ENCODE peak calls at places on chromosomes 4 and X, in four cellular contexts. One of them, this sample, is unnamed. For H3K4me1, the result is how much of the 10 kb centered on the place peaks cover.

GRCh38 chr4:6461301-6462165 is 10.9 kb downstream of the PPP2R2C start:
- DNase-seq in upper lobe of right lung: peak
- DNase-seq in pancreas: no peak
- DNase-seq in mammary epithelial cell: no peak
- DNase-seq in this sample: no peak

GRCh38 chr4:87239821-87240220 is 19.4 kb upstream of the KLHL8 start:
- DNase-seq in upper lobe of right lung: no peak
- DNase-seq in pancreas: no peak
- DNase-seq in mammary epithelial cell: no peak
- DNase-seq in this sample: no peak

GRCh38 chr4:109432203-109432602 is 1.4 kb upstream of the SEC24B start:
- DNase-seq in upper lobe of right lung: no peak
- DNase-seq in pancreas: no peak
- DNase-seq in mammary epithelial cell: no peak
- DNase-seq in this sample: no peak

GRCh38 chr4:137664055-137664405 is 131.7 kb upstream of the PCDH18 start:
- DNase-seq in upper lobe of right lung: no peak
- DNase-seq in pancreas: no peak
- DNase-seq in mammary epithelial cell: no peak
- DNase-seq in this sample: no peak

GRCh38 chr4:183959349-183959748 is 54.2 kb downstream of the STOX2 start:
- DNase-seq in upper lobe of right lung: no peak
- DNase-seq in pancreas: no peak
- DNase-seq in mammary epithelial cell: no peak
- DNase-seq in this sample: no peak

GRCh38 chr4:16788893-16789292 is 109.6 kb downstream of the LDB2 start:
- DNase-seq in upper lobe of right lung: no peak
- DNase-seq in pancreas: no peak
- DNase-seq in mammary epithelial cell: no peak
- DNase-seq in this sample: no peak

GRCh38 chr4:41432889-41433288 is 105.1 kb upstream of the LIMCH1 start:
- DNase-seq in upper lobe of right lung: no peak
- DNase-seq in pancreas: no peak
- DNase-seq in mammary epithelial cell: peak
- DNase-seq in this sample: peak

GRCh38 chrX:109920325-109920724 is 82.6 kb upstream of the TMEM164 start:
- DNase-seq in upper lobe of right lung: no peak
- DNase-seq in pancreas: no peak
- DNase-seq in mammary epithelial cell: no peak
- DNase-seq in this sample: no peak

GRCh38 chrX:72069380-72070160 is 62.1 kb downstream of the RTL5 start:
- DNase-seq in upper lobe of right lung: no peak
- DNase-seq in pancreas: no peak
- DNase-seq in mammary epithelial cell: no peak
- DNase-seq in this sample: no peak

GRCh38 chrX:15761564-15762191 is 23.6 kb downstream of the CA5B start:
- DNase-seq in upper lobe of right lung: no peak
- DNase-seq in pancreas: no peak
- DNase-seq in mammary epithelial cell: no peak
- DNase-seq in this sample: peak

GRCh38 chr4:898869-899555 is 33.1 kb downstream of the GAK start:
- DNase-seq in upper lobe of right lung: no peak
- DNase-seq in pancreas: no peak
- DNase-seq in mammary epithelial cell: no peak
- DNase-seq in this sample: no peak

GRCh38 chr4:137819964-137820383 is 287.7 kb upstream of the PCDH18 start:
- DNase-seq in upper lobe of right lung: no peak
- DNase-seq in pancreas: peak
- DNase-seq in mammary epithelial cell: peak
- DNase-seq in this sample: peak

GRCh38 chrX:41338422-41338821 is 4.5 kb downstream of the DDX3X start:
- DNase-seq in upper lobe of right lung: no peak
- DNase-seq in pancreas: no peak
- DNase-seq in mammary epithelial cell: no peak
- DNase-seq in this sample: no peak

GRCh38 chrX:4243759-4244158 is 530.3 kb upstream of the PRKX start:
- DNase-seq in upper lobe of right lung: no peak
- DNase-seq in pancreas: no peak
- DNase-seq in mammary epithelial cell: no peak
- DNase-seq in this sample: no peak

GRCh38 chrX:72262077-72262476 is 15.0 kb downstream of the RPS4X start:
- DNase-seq in upper lobe of right lung: no peak
- DNase-seq in pancreas: no peak
- DNase-seq in mammary epithelial cell: no peak
- DNase-seq in this sample: no peak

GRCh38 chrX:3320471-3321046 is 25.9 kb downstream of the MXRA5 start:
- DNase-seq in upper lobe of right lung: no peak
- DNase-seq in pancreas: no peak
- DNase-seq in mammary epithelial cell: no peak
- DNase-seq in this sample: no peak

GRCh38 chr4:184807797-184808718 is 17.7 kb downstream of the ACSL1 start:
- DNase-seq in upper lobe of right lung: no peak
- DNase-seq in pancreas: no peak
- DNase-seq in mammary epithelial cell: peak
- DNase-seq in this sample: no peak

GRCh38 chrX:9340619-9341304 is 124.1 kb upstream of the TBL1X start:
- DNase-seq in upper lobe of right lung: no peak
- DNase-seq in pancreas: no peak
- DNase-seq in mammary epithelial cell: no peak
- DNase-seq in this sample: no peak

GRCh38 chr4:35710343-35710742 is 534.0 kb downstream of the ARAP2 start:
- DNase-seq in upper lobe of right lung: no peak
- DNase-seq in pancreas: no peak
- DNase-seq in mammary epithelial cell: no peak
- DNase-seq in this sample: no peak

GRCh38 chr4:153649572-153649991 is 34.5 kb upstream of the TLR2 start:
- DNase-seq in upper lobe of right lung: no peak
- DNase-seq in pancreas: no peak
- DNase-seq in mammary epithelial cell: peak
- DNase-seq in this sample: peak

GRCh38 chr4:3721627-3722026 is 44.6 kb upstream of the ADRA2C start:
- DNase-seq in upper lobe of right lung: no peak
- DNase-seq in pancreas: no peak
- DNase-seq in mammary epithelial cell: no peak
- DNase-seq in this sample: no peak

GRCh38 chrX:94361241-94361640 is 687.2 kb downstream of the FAM133A start:
- DNase-seq in upper lobe of right lung: no peak
- DNase-seq in pancreas: no peak
- DNase-seq in mammary epithelial cell: peak
- DNase-seq in this sample: no peak

GRCh38 chr4:66694716-66695115 is 850.6 kb downstream of the CENPC start:
- DNase-seq in upper lobe of right lung: no peak
- DNase-seq in pancreas: peak
- DNase-seq in mammary epithelial cell: no peak
- DNase-seq in this sample: no peak

GRCh38 chr4:125891597-125892258 is 577.0 kb downstream of the FAT4 start:
- DNase-seq in upper lobe of right lung: no peak
- DNase-seq in pancreas: no peak
- DNase-seq in mammary epithelial cell: no peak
- DNase-seq in this sample: peak

GRCh38 chrX:118519411-118520205 is 24.0 kb downstream of the DOCK11 start:
- DNase-seq in upper lobe of right lung: no peak
- DNase-seq in pancreas: no peak
- DNase-seq in mammary epithelial cell: peak
- DNase-seq in this sample: no peak

GRCh38 chr4:21991050-21991449 is 42.5 kb upstream of the KCNIP4 start:
- DNase-seq in upper lobe of right lung: no peak
- DNase-seq in pancreas: no peak
- DNase-seq in mammary epithelial cell: no peak
- DNase-seq in this sample: no peak

GRCh38 chr4:90745176-90745575 is 618.0 kb downstream of the CCSER1 start:
- DNase-seq in upper lobe of right lung: no peak
- DNase-seq in pancreas: no peak
- DNase-seq in mammary epithelial cell: peak
- DNase-seq in this sample: peak

GRCh38 chr4:146029147-146029546 is 90.5 kb upstream of the ZNF827 start:
- DNase-seq in upper lobe of right lung: no peak
- DNase-seq in pancreas: no peak
- DNase-seq in mammary epithelial cell: peak
- DNase-seq in this sample: no peak

GRCh38 chrX:1419545-1420355 is 27.8 kb upstream of the SLC25A6 start:
- DNase-seq in upper lobe of right lung: no peak
- DNase-seq in pancreas: no peak
- DNase-seq in mammary epithelial cell: no peak
- DNase-seq in this sample: no peak

GRCh38 chr4:123892368-123892961 is 495.9 kb downstream of the SPRY1 start:
- DNase-seq in upper lobe of right lung: no peak
- DNase-seq in pancreas: no peak
- DNase-seq in mammary epithelial cell: no peak
- DNase-seq in this sample: no peak

GRCh38 chrX:46758163-46758955 is 559 bp downstream of the SLC9A7 start:
- DNase-seq in upper lobe of right lung: peak
- DNase-seq in pancreas: peak
- DNase-seq in mammary epithelial cell: peak
- DNase-seq in this sample: no peak

GRCh38 chr4:147044241-147044640 is 98.6 kb upstream of the TTC29 start:
- DNase-seq in upper lobe of right lung: no peak
- DNase-seq in pancreas: no peak
- DNase-seq in mammary epithelial cell: no peak
- DNase-seq in this sample: no peak

GRCh38 chrX:41085105-41085882 is at the start of gene USP9X:
- DNase-seq in upper lobe of right lung: peak
- DNase-seq in pancreas: peak
- DNase-seq in mammary epithelial cell: peak
- DNase-seq in this sample: peak

GRCh38 chr4:7873881-7874280 is 65.8 kb downstream of the AFAP1 start:
- DNase-seq in upper lobe of right lung: no peak
- DNase-seq in pancreas: no peak
- DNase-seq in mammary epithelial cell: no peak
- DNase-seq in this sample: no peak

GRCh38 chr4:120682981-120683380 is 239.5 kb downstream of the PRDM5 start:
- DNase-seq in upper lobe of right lung: no peak
- DNase-seq in pancreas: no peak
- DNase-seq in mammary epithelial cell: no peak
- DNase-seq in this sample: no peak

GRCh38 chrX:4638036-4638435 is 924.6 kb upstream of the PRKX start:
- DNase-seq in upper lobe of right lung: no peak
- DNase-seq in pancreas: no peak
- DNase-seq in mammary epithelial cell: no peak
- DNase-seq in this sample: no peak

GRCh38 chr4:168499241-168499640 is 2.4 kb downstream of the PALLD start:
- DNase-seq in upper lobe of right lung: no peak
- DNase-seq in pancreas: no peak
- DNase-seq in mammary epithelial cell: no peak
- DNase-seq in this sample: no peak

GRCh38 chr4:21413807-21414370 is 534.7 kb downstream of the KCNIP4 start:
- DNase-seq in upper lobe of right lung: no peak
- DNase-seq in pancreas: no peak
- DNase-seq in mammary epithelial cell: no peak
- DNase-seq in this sample: no peak

GRCh38 chr4:13368262-13368661 is 115.9 kb downstream of the RAB28 start:
- DNase-seq in upper lobe of right lung: no peak
- DNase-seq in pancreas: no peak
- DNase-seq in mammary epithelial cell: no peak
- DNase-seq in this sample: no peak

DNA sequence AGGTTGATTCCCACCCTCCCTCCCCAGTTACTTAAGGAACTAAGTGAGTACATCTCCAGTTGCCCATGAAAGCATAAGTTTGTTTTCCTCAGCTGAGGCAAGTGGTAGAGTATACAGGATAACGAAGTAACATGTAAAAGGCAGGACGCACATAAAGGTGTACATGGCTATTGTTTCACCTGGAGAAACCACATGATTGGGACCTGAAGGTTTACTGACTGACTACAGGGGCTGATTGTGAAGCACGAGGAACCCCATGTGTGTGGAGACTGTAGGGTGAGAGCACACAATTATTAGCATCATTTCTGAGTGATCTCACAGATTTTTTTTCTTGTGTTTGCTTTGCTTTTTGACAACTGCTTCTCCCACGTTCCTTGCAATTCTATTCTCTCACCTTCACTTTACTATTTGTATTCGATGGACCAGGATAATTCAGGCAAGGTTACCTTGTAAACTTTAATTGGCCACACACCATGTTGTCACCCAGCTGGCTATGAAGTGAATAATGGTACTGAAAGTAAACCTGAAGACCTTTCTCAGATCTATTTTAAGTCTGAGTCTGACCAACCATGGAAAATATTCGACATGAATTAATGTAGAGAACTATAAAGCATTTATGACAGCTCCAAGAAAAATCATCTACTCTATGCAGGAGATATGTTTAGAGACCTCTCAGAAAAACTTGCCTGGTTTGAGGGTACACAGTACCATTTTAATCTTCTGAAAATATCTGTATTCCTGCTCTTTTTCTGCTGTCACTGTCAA is 102.5 kb upstream of the MYOZ2 start:
- DNase-seq in upper lobe of right lung: no peak
- DNase-seq in pancreas: no peak
- DNase-seq in mammary epithelial cell: no peak
- DNase-seq in this sample: no peak
- H3K4me1 ChIP-seq in upper lobe of right lung: under half
- H3K4me1 ChIP-seq in pancreas: under half
- H3K4me1 ChIP-seq in mammary epithelial cell: under half
- H3K4me1 ChIP-seq in this sample: under half

GRCh38 chrX:18616688-18617087 is 55.2 kb downstream of the RS1 start:
- DNase-seq in upper lobe of right lung: no peak
- DNase-seq in pancreas: no peak
- DNase-seq in mammary epithelial cell: no peak
- DNase-seq in this sample: no peak
- H3K27ac ChIP-seq in upper lobe of right lung: no peak
- H3K27ac ChIP-seq in pancreas: peak
- H3K27ac ChIP-seq in mammary epithelial cell: no peak
- H3K27ac ChIP-seq in this sample: peak

DNA sequence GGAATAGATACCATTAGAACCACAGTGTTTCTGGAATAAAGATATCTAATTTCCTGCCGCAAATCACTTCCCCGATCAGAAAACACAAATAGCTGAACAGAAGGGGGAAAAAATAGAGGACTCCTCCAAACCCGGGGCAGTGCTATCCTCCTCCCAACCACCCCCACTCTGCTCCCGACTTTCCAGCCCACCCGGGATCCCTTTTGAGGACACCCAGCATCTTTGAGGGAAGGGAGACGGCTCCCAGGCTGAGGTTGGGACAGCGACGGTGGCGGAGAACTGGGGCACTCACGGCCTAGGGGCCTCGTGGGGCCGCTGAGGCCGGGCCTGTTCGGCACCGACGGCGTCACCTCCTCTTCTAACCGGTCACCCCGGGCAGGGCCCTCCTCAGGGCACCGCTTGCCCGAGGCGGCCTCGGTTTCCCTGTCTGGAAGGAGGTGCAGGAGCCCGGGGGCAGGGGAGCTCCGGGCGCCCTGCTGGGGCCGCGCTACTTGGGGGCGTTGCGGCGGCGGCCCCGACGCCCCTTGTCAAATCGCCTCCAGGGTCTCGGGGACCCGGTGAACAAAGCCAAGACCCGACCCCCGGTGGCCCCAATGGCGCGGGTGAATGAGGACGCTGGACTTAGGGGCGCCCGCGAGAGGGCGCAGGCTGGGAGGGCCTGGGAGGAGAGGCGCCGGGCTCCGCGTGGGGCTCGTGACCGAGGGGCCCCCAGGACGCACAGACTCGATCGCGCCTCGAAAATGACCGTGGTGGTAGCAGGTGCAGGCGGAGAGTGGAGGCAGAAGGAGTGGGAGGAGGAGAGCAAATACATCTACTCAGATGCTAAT is 6.9 kb upstream of the ARX start:
- DNase-seq in upper lobe of right lung: no peak
- DNase-seq in pancreas: no peak
- DNase-seq in mammary epithelial cell: no peak
- DNase-seq in this sample: no peak
- H3K4me1 ChIP-seq in upper lobe of right lung: under half
- H3K4me1 ChIP-seq in pancreas: under half
- H3K4me1 ChIP-seq in mammary epithelial cell: under half
- H3K4me1 ChIP-seq in this sample: under half

GRCh38 chrX:153828723-153829548 is 1.4 kb downstream of the PDZD4 start:
- DNase-seq in upper lobe of right lung: no peak
- DNase-seq in pancreas: no peak
- DNase-seq in mammary epithelial cell: no peak
- DNase-seq in this sample: no peak
- H3K27ac ChIP-seq in upper lobe of right lung: no peak
- H3K27ac ChIP-seq in pancreas: no peak
- H3K27ac ChIP-seq in mammary epithelial cell: no peak
- H3K27ac ChIP-seq in this sample: no peak

This sample was measured in foreskin keratinocyte.